ENCODE peak calls at places on chromosomes 12 and 14, in nine cellular contexts. H is fibroblast of lung; C is stimulated activated naive CD8-positive, alpha-beta T cell treated with anti-CD3 and anti-CD28 coated beads, Interleukin-15, amount 100 ng/mL, for 72 hours; K is T-helper 17 cell; L is iPS-NIHi11; Q is WTC11; M is T-helper 9 cell; D is left kidney; Y is bronchial epithelial cell. P is an unnamed sample.

GRCh38 chr12:131004166-131004565 is 50.5 kb downstream of the ADGRD1 start:
- DNase-seq in H (no peak), L (no peak), D (no peak), Q (no peak), C (no peak), Y (no peak), M (no peak), K (no peak), P (no peak)

GRCh38 chr14:104246401-104247335 is 108.3 kb downstream of the KIF26A start:
- DNase-seq in C (no peak), D (no peak), K (peak), Q (no peak), M (no peak), H (no peak), L (peak), Y (no peak), P (no peak)

GRCh38 chr12:48973531-48973930 is 2.0 kb upstream of the WNT10B start:
- DNase-seq in L (no peak), C (no peak), D (no peak), Y (no peak), K (no peak), M (no peak), Q (no peak), H (peak), P (no peak)

GRCh38 chr12:114425031-114425626 is 19.2 kb upstream of the TBX5 start:
- DNase-seq in Y (no peak), L (no peak), H (peak), C (no peak), M (no peak), D (no peak), Q (no peak), K (no peak), P (no peak)

GRCh38 chr12:2017724-2018337 is 13.6 kb upstream of the DCP1B start:
- DNase-seq in Q (no peak), H (no peak), L (no peak), M (no peak), Y (no peak), K (no peak), C (no peak), D (peak), P (no peak)

GRCh38 chr12:105369014-105369413 is 38.5 kb downstream of the C12orf75 start:
- DNase-seq in M (no peak), Q (no peak), H (peak), L (no peak), D (no peak), Y (peak), K (no peak), C (no peak), P (no peak)

GRCh38 chr12:27618836-27619235 is 77.4 kb upstream of the REP15 start:
- DNase-seq in K (no peak), H (no peak), D (no peak), Y (no peak), C (no peak), Q (no peak), M (no peak), L (no peak), P (no peak)

GRCh38 chr14:73662439-73663056 is 17.8 kb downstream of the DNAL1 start:
- DNase-seq in M (no peak), L (peak), H (peak), Q (peak), C (no peak), K (no peak), D (peak), Y (peak), P (no peak)

GRCh38 chr12:234891-235415 is 21.0 kb upstream of the SLC6A12 start:
- DNase-seq in C (no peak), L (no peak), D (no peak), M (no peak), Y (no peak), H (no peak), Q (no peak), K (no peak), P (no peak)

GRCh38 chr12:124458992-124459851 is 108.2 kb downstream of the NCOR2 start:
- DNase-seq in C (no peak), L (no peak), D (no peak), H (no peak), Y (no peak), Q (no peak), M (no peak), K (no peak), P (no peak)

GRCh38 chr12:15627995-15628945 is 160.9 kb downstream of the EPS8 start:
- DNase-seq in H (peak), K (no peak), L (no peak), M (no peak), C (no peak), Y (no peak), D (no peak), Q (no peak), P (no peak)

GRCh38 chr14:69755299-69755698 is 11.6 kb upstream of the SRSF5 start:
- DNase-seq in K (no peak), L (no peak), C (no peak), Q (no peak), H (no peak), M (no peak), D (no peak), Y (no peak), P (no peak)

GRCh38 chr14:99517046-99517642 is 35.9 kb downstream of the CCNK start:
- DNase-seq in M (no peak), C (no peak), K (no peak), D (no peak), H (no peak), Q (peak), Y (no peak), L (peak), P (no peak)

GRCh38 chr14:71206766-71207371 is 299.6 kb downstream of the PCNX1 start:
- DNase-seq in K (no peak), M (no peak), Q (no peak), L (no peak), D (no peak), Y (peak), C (no peak), H (peak), P (no peak)

GRCh38 chr12:64057706-64058105 is 164.4 kb downstream of the KICS2 start:
- DNase-seq in D (no peak), L (no peak), M (no peak), Q (no peak), C (no peak), K (no peak), H (no peak), Y (no peak), P (no peak)

GRCh38 chr12:6960291-6961277 is 9.4 kb downstream of the PTPN6 start:
- DNase-seq in M (no peak), Q (no peak), Y (no peak), H (peak), D (peak), L (no peak), K (no peak), C (peak), P (no peak)

GRCh38 chr12:105077435-105077834 is 6.8 kb downstream of the ALDH1L2 start:
- DNase-seq in M (no peak), K (no peak), Y (no peak), Q (no peak), D (no peak), C (no peak), L (no peak), H (no peak), P (no peak)

GRCh38 chr12:10615532-10615931 is 2.1 kb upstream of the MAGOHB start:
- DNase-seq in D (no peak), K (no peak), Y (peak), Q (no peak), M (no peak), H (no peak), C (no peak), L (no peak), P (no peak)

GRCh38 chr14:92323031-92323915 is at the start of gene SLC24A4:
- DNase-seq in Y (no peak), D (peak), C (peak), Q (peak), K (no peak), M (no peak), H (no peak), L (peak), P (peak)

GRCh38 chr14:30337456-30337855 is 221.5 kb upstream of the G2E3 start:
- DNase-seq in D (no peak), Q (no peak), K (no peak), C (no peak), L (no peak), Y (peak), M (no peak), H (no peak), P (no peak)

GRCh38 chr12:122423258-122424165 is 1.0 kb upstream of the CLIP1 start:
- DNase-seq in C (peak), K (no peak), Y (no peak), M (no peak), D (peak), H (peak), Q (peak), L (peak), P (peak)

GRCh38 chr12:113792450-113792849 is 173.7 kb downstream of the RBM19 start:
- DNase-seq in D (no peak), Q (no peak), C (no peak), M (no peak), L (no peak), K (no peak), H (no peak), Y (no peak), P (no peak)

GRCh38 chr12:123075591-123076171 is 75.2 kb downstream of the PITPNM2 start:
- DNase-seq in Q (peak), K (peak), C (peak), Y (no peak), M (peak), H (no peak), L (peak), D (peak), P (no peak)

GRCh38 chr14:44564908-44565307 is 57.8 kb upstream of the FSCB start:
- DNase-seq in Q (no peak), D (no peak), M (no peak), H (peak), L (no peak), K (no peak), Y (peak), C (no peak), P (no peak)

GRCh38 chr12:92533280-92533890 is 169.4 kb upstream of the PLEKHG7 start:
- DNase-seq in Y (no peak), L (no peak), M (no peak), Q (no peak), H (peak), K (no peak), C (no peak), D (peak), P (no peak)